ENCODE peak calls at places on chromosomes 12 and 14, in five cellular contexts. T, G, S, M and C are unnamed samples. For H3K27me3, the result is how much of the 10 kb centered on the place peaks cover.

GRCh38 chr12:132053338-132054330 is 90.5 kb downstream of the DDX51 start:
- DNase-seq in G (no peak), M (peak), S (no peak), T (no peak), C (no peak)

GRCh38 chr12:45363903-45364302 is 148.0 kb downstream of the ANO6 start:
- DNase-seq in M (no peak), G (no peak), T (no peak), S (no peak), C (no peak)

GRCh38 chr12:52601671-52602070 is 408 bp upstream of the KRT72 start:
- DNase-seq in G (no peak), S (no peak), M (no peak), T (no peak), C (peak)

GRCh38 chr12:55697686-55698085 is 10.0 kb downstream of the ITGA7 start:
- DNase-seq in S (peak), G (no peak), T (no peak), M (no peak), C (no peak)

GRCh38 chr14:105411985-105412767 is 7.5 kb upstream of the MTA1 start:
- DNase-seq in G (no peak), S (no peak), T (no peak), M (peak), C (no peak)

GRCh38 chr12:56102683-56103065 is 1.7 kb upstream of the PA2G4 start:
- DNase-seq in M (no peak), S (no peak), T (no peak), G (no peak), C (no peak)

GRCh38 chr14:27605298-27605697 is 1007.5 kb upstream of the NOVA1 start:
- DNase-seq in T (no peak), M (no peak), S (no peak), G (no peak), C (no peak)

GRCh38 chr12:91991397-91992187 is 154.1 kb downstream of the BTG1 start:
- DNase-seq in T (no peak), M (no peak), S (no peak), G (no peak), C (no peak)

GRCh38 chr14:80523518-80524117 is 312.3 kb upstream of the DIO2 start:
- DNase-seq in M (no peak), T (no peak), G (no peak), S (no peak), C (no peak)

GRCh38 chr14:97380539-97380941 is 583.4 kb downstream of the VRK1 start:
- DNase-seq in M (no peak), S (no peak), G (no peak), T (no peak), C (no peak)

GRCh38 chr12:124744659-124745467 is 118.8 kb downstream of the SCARB1 start:
- DNase-seq in M (no peak), T (no peak), S (no peak), G (no peak), C (no peak)

GRCh38 chr12:45336331-45336730 is 120.4 kb downstream of the ANO6 start:
- DNase-seq in M (no peak), T (no peak), G (no peak), S (no peak), C (peak)

GRCh38 chr12:67052981-67053380 is 216.2 kb upstream of the CAND1 start:
- DNase-seq in T (no peak), S (no peak), G (no peak), M (no peak), C (no peak)

GRCh38 chr14:92352158-92352985 is 29.4 kb downstream of the SLC24A4 start:
- DNase-seq in T (no peak), G (no peak), M (no peak), S (no peak), C (no peak)

GRCh38 chr14:71966528-71966927 is 34.3 kb downstream of the RGS6 start:
- DNase-seq in S (no peak), G (no peak), M (no peak), T (no peak), C (no peak)

GRCh38 chr12:32454075-32454474 is 54.7 kb downstream of the FGD4 start:
- DNase-seq in S (no peak), M (no peak), G (no peak), T (no peak), C (peak)

GRCh38 chr12:26777236-26777635 is 55.8 kb downstream of the ITPR2 start:
- DNase-seq in T (no peak), G (no peak), S (no peak), M (no peak), C (no peak)

GRCh38 chr12:3076730-3077571 is at the start of gene TSPAN9:
- DNase-seq in S (peak), G (peak), T (peak), M (peak), C (peak)

GRCh38 chr14:22296722-22297121 is 292.3 kb downstream of the DAD1 start:
- DNase-seq in M (no peak), G (no peak), T (no peak), S (no peak), C (peak)

GRCh38 chr12:26748741-26749431 is 84.1 kb downstream of the ITPR2 start:
- DNase-seq in S (no peak), G (no peak), M (no peak), T (no peak), C (no peak)

GRCh38 chr12:57522887-57523705 is 472 bp downstream of the MBD6 start:
- DNase-seq in M (no peak), S (peak), G (peak), T (peak), C (no peak)

GRCh38 chr14:50003213-50004021 is 110.5 kb downstream of the ARF6 start:
- DNase-seq in M (peak), S (peak), T (peak), G (peak), C (peak)

GRCh38 chr12:84480803-84481202 is 431.8 kb downstream of the SLC6A15 start:
- DNase-seq in G (no peak), S (no peak), T (no peak), M (no peak), C (no peak)
- H3K4me3 ChIP-seq in G (no peak), S (no peak), T (no peak), M (no peak), C (no peak)

DNA sequence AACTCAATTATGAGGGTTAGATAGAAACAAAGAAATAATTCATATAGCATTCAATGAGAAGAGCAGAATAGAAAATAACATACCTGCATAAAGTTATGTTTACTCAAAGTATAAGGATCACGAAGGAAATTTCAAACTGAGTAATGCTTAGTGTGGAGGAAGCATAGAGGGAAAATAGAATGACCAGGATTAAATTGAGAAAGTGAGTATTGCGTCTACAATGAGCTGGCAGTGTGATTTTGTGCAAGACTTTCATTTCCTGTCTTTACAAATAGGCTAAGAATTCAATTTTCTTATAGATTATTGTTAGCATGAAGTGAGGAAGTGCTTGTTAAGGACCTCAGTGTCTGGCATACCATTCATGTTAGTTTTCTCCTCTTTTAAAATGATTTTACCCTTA is 12.0 kb downstream of the ADGRD1 start:
- DNase-seq in M (no peak), S (no peak), G (no peak), T (no peak), C (no peak)
- H3K27me3 ChIP-seq in M (under half), S (under half), G (under half), T (under half), C (under half)

GRCh38 chr12:106123551-106123991 is 15.2 kb downstream of the NUAK1 start:
- DNase-seq in G (peak), M (no peak), S (peak), T (no peak), C (peak)
- H3K4me3 ChIP-seq in G (peak), M (no peak), S (no peak), T (no peak), C (no peak)

DNA sequence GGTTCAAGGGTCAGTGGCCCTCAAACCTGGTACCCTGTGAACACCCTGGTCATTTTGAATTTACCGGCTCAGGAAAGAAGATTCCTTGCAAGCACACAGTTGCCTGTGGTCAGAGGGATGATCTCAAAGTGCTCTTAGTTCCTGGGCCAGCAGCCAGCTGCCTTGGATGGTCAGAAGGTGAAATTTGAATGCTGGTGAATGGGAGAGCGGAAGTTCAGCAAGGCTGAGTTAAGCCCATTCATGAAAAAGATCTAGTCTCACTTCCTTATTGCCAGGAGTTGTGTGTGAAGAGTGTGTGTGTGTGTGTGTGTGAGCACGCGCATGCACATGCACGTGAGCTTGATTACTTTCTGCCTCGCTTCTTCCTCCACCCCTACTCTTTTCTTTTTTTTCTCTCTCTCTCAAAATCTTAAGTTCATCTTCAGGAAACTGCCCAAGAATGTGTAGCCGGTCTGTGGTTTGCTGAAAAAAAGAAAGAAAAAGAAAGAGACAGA is 155.5 kb upstream of the CCND2 start:
- DNase-seq in G (peak), T (no peak), M (no peak), S (peak), C (peak)
- H3K27me3 ChIP-seq in G (under half), T (under half), M (under half), S (under half), C (under half)

DNA sequence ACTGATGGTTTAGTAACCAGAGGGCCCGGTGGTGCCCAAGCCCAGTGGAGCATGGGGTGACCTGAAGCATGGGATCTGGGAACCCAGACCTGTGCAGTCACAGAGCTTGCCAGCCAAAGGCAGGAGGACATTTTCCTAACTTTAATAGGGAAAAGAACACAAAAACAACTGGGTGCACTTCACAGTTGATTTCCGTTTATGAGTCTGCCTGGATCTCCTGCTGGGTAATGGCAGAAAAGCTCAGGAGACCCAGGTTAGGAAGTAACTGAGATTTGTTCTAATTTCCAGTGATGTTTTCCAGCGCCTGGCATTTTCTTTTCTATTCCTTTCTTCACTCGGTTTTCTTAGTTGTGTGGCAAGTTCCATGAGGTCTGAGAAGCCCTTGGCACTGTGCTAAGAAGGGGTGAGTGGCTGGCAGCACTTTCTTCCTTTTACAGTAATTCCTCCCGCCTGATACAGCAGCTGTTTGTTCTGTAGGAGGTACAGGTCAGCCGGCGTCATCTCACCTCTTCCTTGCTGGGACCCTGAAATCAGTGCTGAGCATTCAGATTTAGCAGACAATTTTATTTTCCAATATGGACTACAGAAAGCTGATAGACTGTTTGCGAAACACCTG is 5.1 kb downstream of the CACNA1C start:
- DNase-seq in T (no peak), S (no peak), M (no peak), G (no peak), C (no peak)
- H3K4me3 ChIP-seq in T (no peak), S (no peak), M (no peak), G (peak), C (no peak)

GRCh38 chr12:59940676-59941342 is 345.0 kb downstream of the SLC16A7 start:
- DNase-seq in S (no peak), T (no peak), G (no peak), M (no peak), C (no peak)

GRCh38 chr12:59938190-59938962 is 342.5 kb downstream of the SLC16A7 start:
- DNase-seq in S (no peak), M (no peak), T (no peak), G (no peak), C (no peak)

GRCh38 chr12:59936546-59936945 is 340.7 kb downstream of the SLC16A7 start:
- DNase-seq in M (no peak), G (no peak), T (no peak), S (no peak), C (no peak)

GRCh38 chr12:59934486-59934885 is 338.7 kb downstream of the SLC16A7 start:
- DNase-seq in G (no peak), S (no peak), M (no peak), T (no peak), C (no peak)

GRCh38 chr12:59937148-59937547 is 341.3 kb downstream of the SLC16A7 start:
- DNase-seq in M (no peak), T (no peak), S (no peak), G (no peak), C (no peak)
- H3K27me3 ChIP-seq in M (under half), T (under half), S (under half), G (under half), C (under half)

DNA sequence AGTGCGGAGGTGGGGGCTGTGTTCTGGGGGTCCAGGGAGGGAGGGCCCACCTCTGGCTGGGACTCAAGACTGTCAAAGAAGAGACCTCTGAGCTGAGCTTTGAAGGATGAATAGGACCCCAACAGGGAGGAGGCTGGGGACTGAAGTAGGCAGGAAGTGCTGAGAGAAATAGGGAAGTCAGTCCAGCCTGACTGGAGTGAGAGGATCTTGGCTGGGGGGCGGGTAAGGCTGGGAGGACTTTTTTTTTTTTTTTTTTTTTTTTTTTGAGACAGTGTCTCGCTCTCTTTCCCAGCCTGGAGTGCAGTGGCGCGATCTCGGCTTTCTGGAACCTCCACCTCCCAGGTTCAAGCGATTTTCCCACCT is 8.0 kb upstream of the RACGAP1 start:
- DNase-seq in G (peak), M (no peak), T (no peak), S (no peak), C (no peak)
- H3K4me3 ChIP-seq in G (peak), M (peak), T (no peak), S (peak), C (no peak)

GRCh38 chr12:130713581-130713991 is 2.5 kb downstream of the RIMBP2 start:
- DNase-seq in T (no peak), G (no peak), M (no peak), S (no peak), C (no peak)
- H3K27me3 ChIP-seq in T (under half), G (under half), M (under half), S (half or more), C (under half)